ENCODE peak calls at places on chromosomes 3 and 15, in five cellular contexts. One of them, this sample, is unnamed.

GRCh38 chr3:195692361-195692700 is 28.4 kb upstream of the MUC20 start:
- DNase-seq in A549: no peak
- DNase-seq in mucosa of descending colon: no peak
- DNase-seq in progenitor cell of endocrine pancreas: no peak
- DNase-seq in esophagus squamous epithelium: no peak
- DNase-seq in this sample: no peak

GRCh38 chr3:52891615-52892081 is 5.7 kb downstream of the STIMATE start:
- DNase-seq in A549: no peak
- DNase-seq in mucosa of descending colon: no peak
- DNase-seq in progenitor cell of endocrine pancreas: no peak
- DNase-seq in esophagus squamous epithelium: no peak
- DNase-seq in this sample: peak

GRCh38 chr3:32934150-32934742 is 17.2 kb upstream of the CCR4 start:
- DNase-seq in A549: peak
- DNase-seq in mucosa of descending colon: no peak
- DNase-seq in progenitor cell of endocrine pancreas: no peak
- DNase-seq in esophagus squamous epithelium: no peak
- DNase-seq in this sample: no peak

GRCh38 chr3:171615742-171616141 is 155.5 kb upstream of the TNIK start:
- DNase-seq in A549: no peak
- DNase-seq in mucosa of descending colon: no peak
- DNase-seq in progenitor cell of endocrine pancreas: no peak
- DNase-seq in esophagus squamous epithelium: no peak
- DNase-seq in this sample: no peak

GRCh38 chr15:100438570-100438969 is 90.2 kb downstream of the CERS3 start:
- DNase-seq in A549: no peak
- DNase-seq in mucosa of descending colon: peak
- DNase-seq in progenitor cell of endocrine pancreas: no peak
- DNase-seq in esophagus squamous epithelium: no peak
- DNase-seq in this sample: no peak

GRCh38 chr3:69200384-69201068 is 78.1 kb upstream of the LMOD3 start:
- DNase-seq in A549: peak
- DNase-seq in mucosa of descending colon: peak
- DNase-seq in progenitor cell of endocrine pancreas: no peak
- DNase-seq in esophagus squamous epithelium: no peak
- DNase-seq in this sample: no peak

GRCh38 chr15:44861439-44861910 is 95.0 kb upstream of the TERB2 start:
- DNase-seq in A549: no peak
- DNase-seq in mucosa of descending colon: no peak
- DNase-seq in progenitor cell of endocrine pancreas: no peak
- DNase-seq in esophagus squamous epithelium: no peak
- DNase-seq in this sample: no peak

GRCh38 chr15:89783111-89783860 is 7.2 kb downstream of the MESP2 start:
- DNase-seq in A549: no peak
- DNase-seq in mucosa of descending colon: peak
- DNase-seq in progenitor cell of endocrine pancreas: no peak
- DNase-seq in esophagus squamous epithelium: no peak
- DNase-seq in this sample: peak

GRCh38 chr3:59280113-59280512 is 230.3 kb upstream of the CFAP20DC start:
- DNase-seq in A549: no peak
- DNase-seq in mucosa of descending colon: no peak
- DNase-seq in progenitor cell of endocrine pancreas: no peak
- DNase-seq in esophagus squamous epithelium: no peak
- DNase-seq in this sample: no peak

GRCh38 chr3:127049390-127049789 is 66.5 kb downstream of the PLXNA1 start:
- DNase-seq in A549: peak
- DNase-seq in mucosa of descending colon: no peak
- DNase-seq in progenitor cell of endocrine pancreas: no peak
- DNase-seq in esophagus squamous epithelium: no peak
- DNase-seq in this sample: no peak

GRCh38 chr3:132464066-132464465 is 46.8 kb downstream of the DNAJC13 start:
- DNase-seq in A549: no peak
- DNase-seq in mucosa of descending colon: no peak
- DNase-seq in progenitor cell of endocrine pancreas: no peak
- DNase-seq in esophagus squamous epithelium: no peak
- DNase-seq in this sample: no peak

GRCh38 chr3:182364323-182364722 is 429.0 kb upstream of the ATP11B start:
- DNase-seq in A549: no peak
- DNase-seq in mucosa of descending colon: no peak
- DNase-seq in progenitor cell of endocrine pancreas: no peak
- DNase-seq in esophagus squamous epithelium: no peak
- DNase-seq in this sample: no peak

GRCh38 chr3:27449530-27450150 is 34.5 kb downstream of the SLC4A7 start:
- DNase-seq in A549: peak
- DNase-seq in mucosa of descending colon: no peak
- DNase-seq in progenitor cell of endocrine pancreas: no peak
- DNase-seq in esophagus squamous epithelium: no peak
- DNase-seq in this sample: no peak

GRCh38 chr15:29708519-29708918 is 113.7 kb downstream of the TJP1 start:
- DNase-seq in A549: no peak
- DNase-seq in mucosa of descending colon: no peak
- DNase-seq in progenitor cell of endocrine pancreas: no peak
- DNase-seq in esophagus squamous epithelium: no peak
- DNase-seq in this sample: no peak

GRCh38 chr15:64693134-64693533 is 82.3 kb downstream of the RBPMS2 start:
- DNase-seq in A549: peak
- DNase-seq in mucosa of descending colon: no peak
- DNase-seq in progenitor cell of endocrine pancreas: no peak
- DNase-seq in esophagus squamous epithelium: no peak
- DNase-seq in this sample: peak

GRCh38 chr15:74265046-74265639 is 29.0 kb downstream of the CCDC33 start:
- DNase-seq in A549: no peak
- DNase-seq in mucosa of descending colon: no peak
- DNase-seq in progenitor cell of endocrine pancreas: peak
- DNase-seq in esophagus squamous epithelium: no peak
- DNase-seq in this sample: no peak

GRCh38 chr3:66423791-66424190 is 77.0 kb downstream of the LRIG1 start:
- DNase-seq in A549: no peak
- DNase-seq in mucosa of descending colon: no peak
- DNase-seq in progenitor cell of endocrine pancreas: no peak
- DNase-seq in esophagus squamous epithelium: no peak
- DNase-seq in this sample: no peak

GRCh38 chr3:64443553-64444331 is 218.5 kb upstream of the PRICKLE2 start:
- DNase-seq in A549: no peak
- DNase-seq in mucosa of descending colon: peak
- DNase-seq in progenitor cell of endocrine pancreas: no peak
- DNase-seq in esophagus squamous epithelium: no peak
- DNase-seq in this sample: peak

GRCh38 chr15:79640206-79640605 is 208.1 kb downstream of the MINAR1 start:
- DNase-seq in A549: peak
- DNase-seq in mucosa of descending colon: no peak
- DNase-seq in progenitor cell of endocrine pancreas: no peak
- DNase-seq in esophagus squamous epithelium: no peak
- DNase-seq in this sample: peak

GRCh38 chr3:187974857-187975257 is 179.1 kb upstream of the LPP start:
- DNase-seq in A549: no peak
- DNase-seq in mucosa of descending colon: no peak
- DNase-seq in progenitor cell of endocrine pancreas: no peak
- DNase-seq in esophagus squamous epithelium: no peak
- DNase-seq in this sample: no peak

GRCh38 chr3:136750209-136750921 is 1.8 kb downstream of the STAG1 start:
- DNase-seq in A549: peak
- DNase-seq in mucosa of descending colon: no peak
- DNase-seq in progenitor cell of endocrine pancreas: no peak
- DNase-seq in esophagus squamous epithelium: no peak
- DNase-seq in this sample: no peak

GRCh38 chr3:74787008-74787407 is 172.5 kb upstream of the CNTN3 start:
- DNase-seq in A549: no peak
- DNase-seq in mucosa of descending colon: no peak
- DNase-seq in progenitor cell of endocrine pancreas: no peak
- DNase-seq in esophagus squamous epithelium: no peak
- DNase-seq in this sample: no peak

GRCh38 chr15:70907784-70908471 is 15.3 kb downstream of the LRRC49 start:
- DNase-seq in A549: no peak
- DNase-seq in mucosa of descending colon: no peak
- DNase-seq in progenitor cell of endocrine pancreas: no peak
- DNase-seq in esophagus squamous epithelium: no peak
- DNase-seq in this sample: no peak
- TF ChIP-seq CTCF in A549: no peak
- TF ChIP-seq CTCF in mucosa of descending colon: no peak
- TF ChIP-seq CTCF in progenitor cell of endocrine pancreas: peak
- TF ChIP-seq CTCF in esophagus squamous epithelium: no peak
- TF ChIP-seq CTCF in this sample: no peak

GRCh38 chr15:75720787-75721461 is 8.3 kb upstream of the CSPG4 start:
- DNase-seq in A549: peak
- DNase-seq in mucosa of descending colon: peak
- DNase-seq in progenitor cell of endocrine pancreas: no peak
- DNase-seq in esophagus squamous epithelium: no peak
- DNase-seq in this sample: no peak
- TF ChIP-seq CTCF in A549: peak
- TF ChIP-seq CTCF in mucosa of descending colon: peak
- TF ChIP-seq CTCF in progenitor cell of endocrine pancreas: peak
- TF ChIP-seq CTCF in esophagus squamous epithelium: peak
- TF ChIP-seq CTCF in this sample: no peak

GRCh38 chr15:50686468-50687301 is at the start of gene TRPM7:
- DNase-seq in A549: peak
- DNase-seq in mucosa of descending colon: peak
- DNase-seq in progenitor cell of endocrine pancreas: peak
- DNase-seq in esophagus squamous epithelium: peak
- DNase-seq in this sample: peak
- TF ChIP-seq CTCF in A549: no peak
- TF ChIP-seq CTCF in mucosa of descending colon: no peak
- TF ChIP-seq CTCF in progenitor cell of endocrine pancreas: no peak
- TF ChIP-seq CTCF in esophagus squamous epithelium: no peak
- TF ChIP-seq CTCF in this sample: peak

GRCh38 chr15:63189955-63190691 is 717 bp downstream of the RAB8B start:
- DNase-seq in A549: no peak
- DNase-seq in mucosa of descending colon: no peak
- DNase-seq in progenitor cell of endocrine pancreas: no peak
- DNase-seq in esophagus squamous epithelium: no peak
- DNase-seq in this sample: no peak

GRCh38 chr15:63190993-63191392 is 1.6 kb downstream of the RAB8B start:
- DNase-seq in A549: no peak
- DNase-seq in mucosa of descending colon: no peak
- DNase-seq in progenitor cell of endocrine pancreas: no peak
- DNase-seq in esophagus squamous epithelium: no peak
- DNase-seq in this sample: no peak

GRCh38 chr15:63188247-63188936 is 1.0 kb upstream of the RAB8B start:
- DNase-seq in A549: no peak
- DNase-seq in mucosa of descending colon: no peak
- DNase-seq in progenitor cell of endocrine pancreas: no peak
- DNase-seq in esophagus squamous epithelium: no peak
- DNase-seq in this sample: no peak

GRCh38 chr15:63187589-63188226 is 1.7 kb upstream of the RAB8B start:
- DNase-seq in A549: no peak
- DNase-seq in mucosa of descending colon: no peak
- DNase-seq in progenitor cell of endocrine pancreas: no peak
- DNase-seq in esophagus squamous epithelium: no peak
- DNase-seq in this sample: no peak

GRCh38 chr15:63188937-63189871 is at the start of gene RAB8B:
- DNase-seq in A549: peak
- DNase-seq in mucosa of descending colon: peak
- DNase-seq in progenitor cell of endocrine pancreas: peak
- DNase-seq in esophagus squamous epithelium: peak
- DNase-seq in this sample: peak
- TF ChIP-seq CTCF in A549: no peak
- TF ChIP-seq CTCF in mucosa of descending colon: peak
- TF ChIP-seq CTCF in progenitor cell of endocrine pancreas: no peak
- TF ChIP-seq CTCF in esophagus squamous epithelium: no peak
- TF ChIP-seq CTCF in this sample: no peak

DNA sequence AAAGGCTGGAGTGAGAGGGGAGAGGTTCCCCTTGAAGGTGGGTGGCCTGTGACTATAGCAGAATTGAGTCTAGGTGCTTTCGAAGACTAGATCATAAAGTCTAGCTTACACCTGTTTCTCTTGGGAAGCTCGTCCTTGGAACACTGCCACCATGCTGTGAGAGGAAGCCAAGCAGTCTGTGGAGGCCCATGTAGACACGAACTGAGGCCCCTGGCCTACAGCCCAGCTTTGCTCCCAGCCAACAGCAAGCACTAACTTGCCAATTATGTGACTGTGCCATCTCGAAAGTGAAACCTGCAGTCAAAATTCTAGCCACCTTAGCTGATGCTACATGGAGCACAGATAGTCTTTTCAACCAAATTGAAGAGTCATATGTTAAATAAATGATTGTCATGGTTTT is 190.5 kb upstream of the NECTIN3 start:
- DNase-seq in A549: peak
- DNase-seq in mucosa of descending colon: peak
- DNase-seq in progenitor cell of endocrine pancreas: no peak
- DNase-seq in esophagus squamous epithelium: no peak
- DNase-seq in this sample: no peak
- TF ChIP-seq CTCF in A549: no peak
- TF ChIP-seq CTCF in mucosa of descending colon: no peak
- TF ChIP-seq CTCF in progenitor cell of endocrine pancreas: peak
- TF ChIP-seq CTCF in esophagus squamous epithelium: no peak
- TF ChIP-seq CTCF in this sample: no peak

GRCh38 chr3:20673866-20674265 is 487.9 kb upstream of the SGO1 start:
- DNase-seq in A549: no peak
- DNase-seq in mucosa of descending colon: no peak
- DNase-seq in progenitor cell of endocrine pancreas: no peak
- DNase-seq in esophagus squamous epithelium: no peak
- DNase-seq in this sample: no peak
- TF ChIP-seq CTCF in A549: no peak
- TF ChIP-seq CTCF in mucosa of descending colon: no peak
- TF ChIP-seq CTCF in progenitor cell of endocrine pancreas: no peak
- TF ChIP-seq CTCF in esophagus squamous epithelium: no peak
- TF ChIP-seq CTCF in this sample: no peak

GRCh38 chr3:157130881-157131251 is 29.1 kb downstream of the CCNL1 start:
- DNase-seq in A549: no peak
- DNase-seq in mucosa of descending colon: no peak
- DNase-seq in progenitor cell of endocrine pancreas: no peak
- DNase-seq in esophagus squamous epithelium: no peak
- DNase-seq in this sample: no peak
- TF ChIP-seq CTCF in A549: no peak
- TF ChIP-seq CTCF in mucosa of descending colon: no peak
- TF ChIP-seq CTCF in progenitor cell of endocrine pancreas: no peak
- TF ChIP-seq CTCF in esophagus squamous epithelium: no peak
- TF ChIP-seq CTCF in this sample: no peak

DNA sequence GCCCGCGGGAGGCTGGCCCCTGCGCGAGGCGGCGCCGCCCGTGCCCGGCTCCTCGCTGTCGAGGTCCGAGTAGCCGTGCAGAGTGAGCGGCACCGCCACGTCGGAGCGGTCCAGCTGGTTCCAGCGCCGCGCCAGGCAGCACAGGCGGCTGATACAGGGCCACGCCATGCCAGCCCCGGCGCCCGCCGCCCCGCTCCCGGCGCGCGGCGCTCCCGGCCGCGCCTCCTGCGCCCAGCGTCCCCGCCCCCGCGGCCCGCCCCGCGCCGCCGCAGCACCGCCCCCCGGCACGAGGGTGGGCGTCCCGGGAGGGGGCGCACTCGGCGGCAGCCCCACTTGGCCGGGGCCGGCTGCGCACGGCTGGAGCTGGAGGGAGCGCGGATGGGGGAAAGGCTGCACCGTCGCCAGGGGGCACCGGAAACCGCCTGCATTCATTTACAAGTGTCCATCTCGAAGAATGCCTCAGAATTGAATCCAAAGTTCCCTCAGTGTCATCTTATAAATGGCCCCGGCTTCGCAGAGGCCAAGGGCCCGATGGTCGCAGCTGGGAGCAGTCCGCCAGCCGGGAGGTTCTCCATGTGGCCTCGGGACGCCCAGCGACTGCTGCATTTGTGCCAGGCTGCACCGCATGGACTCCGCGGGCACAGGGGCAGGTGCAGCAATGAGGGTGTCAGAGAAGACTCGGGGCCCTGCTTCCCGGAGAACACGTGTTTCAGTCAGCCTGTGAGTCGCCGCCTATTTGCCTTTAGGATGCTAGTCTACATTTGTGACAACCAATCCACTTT is at the start of gene MAP6D1:
- DNase-seq in A549: peak
- DNase-seq in mucosa of descending colon: peak
- DNase-seq in progenitor cell of endocrine pancreas: peak
- DNase-seq in esophagus squamous epithelium: no peak
- DNase-seq in this sample: peak
- TF ChIP-seq CTCF in A549: peak
- TF ChIP-seq CTCF in mucosa of descending colon: no peak
- TF ChIP-seq CTCF in progenitor cell of endocrine pancreas: peak
- TF ChIP-seq CTCF in esophagus squamous epithelium: no peak
- TF ChIP-seq CTCF in this sample: peak